ENCODE peak calls at places on chromosomes 2 and 18, in four cellular contexts. M, U, S and F are unnamed samples.

GRCh38 chr2:167134381-167135072 is 246.2 kb downstream of the XIRP2 start:
- DNase-seq in M (peak), U (peak), S (peak), F (peak)

GRCh38 chr18:13889661-13890060 is 25.7 kb downstream of the MC2R start:
- DNase-seq in M (peak), U (no peak), S (no peak), F (no peak)

GRCh38 chr18:79750980-79751571 is 46.7 kb upstream of the KCNG2 start:
- DNase-seq in M (no peak), U (no peak), S (no peak), F (no peak)

GRCh38 chr2:241149925-241150659 is at the start of gene PPP1R7:
- DNase-seq in M (peak), U (peak), S (peak), F (peak)

GRCh38 chr2:128315829-128316776 is 2.6 kb downstream of the HS6ST1 start:
- DNase-seq in M (no peak), U (no peak), S (no peak), F (peak)

GRCh38 chr2:43737097-43737854 is 36.6 kb upstream of the DYNC2LI1 start:
- DNase-seq in M (no peak), U (peak), S (no peak), F (peak)

GRCh38 chr18:28338316-28338715 is 161.4 kb upstream of the CDH2 start:
- DNase-seq in M (no peak), U (no peak), S (no peak), F (no peak)

GRCh38 chr18:70024829-70025228 is 77.2 kb upstream of the CD226 start:
- DNase-seq in M (no peak), U (no peak), S (no peak), F (no peak)

GRCh38 chr2:222569826-222570225 is 86.1 kb downstream of the FARSB start:
- DNase-seq in M (no peak), U (peak), S (no peak), F (no peak)

GRCh38 chr18:77135339-77136075 is 2.9 kb upstream of the MBP start:
- DNase-seq in M (no peak), U (no peak), S (no peak), F (no peak)

GRCh38 chr18:50405582-50406271 is 30.9 kb downstream of the SKA1 start:
- DNase-seq in M (no peak), U (no peak), S (peak), F (no peak)

GRCh38 chr2:220152281-220152680 is 524.9 kb downstream of the SLC4A3 start:
- DNase-seq in M (no peak), U (no peak), S (no peak), F (no peak)

GRCh38 chr2:239330836-239331235 is 70.0 kb downstream of the HDAC4 start:
- DNase-seq in M (no peak), U (no peak), S (no peak), F (no peak)

GRCh38 chr2:60029248-60029883 is 524.1 kb downstream of the BCL11A start:
- DNase-seq in M (no peak), U (no peak), S (no peak), F (no peak)

GRCh38 chr2:197165020-197165419 is 145.6 kb downstream of the ANKRD44 start:
- DNase-seq in M (no peak), U (no peak), S (no peak), F (no peak)

GRCh38 chr2:233803994-233804393 is 25.9 kb downstream of the MROH2A start:
- DNase-seq in M (no peak), U (no peak), S (no peak), F (no peak)

GRCh38 chr18:35949903-35950627 is 22.4 kb upstream of the RMP24 start:
- DNase-seq in M (peak), U (peak), S (peak), F (peak)

GRCh38 chr2:3267869-3268704 is 109.5 kb downstream of the EIPR1 start:
- DNase-seq in M (no peak), U (no peak), S (no peak), F (no peak)

GRCh38 chr2:96693286-96694200 is 46.3 kb downstream of the LMAN2L start:
- DNase-seq in M (no peak), U (no peak), S (no peak), F (no peak)

GRCh38 chr2:105744091-105744908 is 412 bp upstream of the NCK2 start:
- DNase-seq in M (peak), U (no peak), S (peak), F (peak)

GRCh38 chr2:163735692-163736432 is at the start of gene FIGN:
- DNase-seq in M (peak), U (peak), S (peak), F (peak)

GRCh38 chr2:222424281-222424728 is at the start of gene SGPP2:
- DNase-seq in M (no peak), U (no peak), S (peak), F (no peak)

GRCh38 chr2:194166818-194167217 is 1490.2 kb upstream of the SLC39A10 start:
- DNase-seq in M (peak), U (no peak), S (no peak), F (peak)

GRCh38 chr2:219496781-219497494 is 1.8 kb upstream of the GMPPA start:
- DNase-seq in M (no peak), U (no peak), S (no peak), F (no peak)

GRCh38 chr2:195202163-195202845 is 454.7 kb upstream of the SLC39A10 start:
- DNase-seq in M (no peak), U (peak), S (no peak), F (no peak)

GRCh38 chr2:127675335-127676261 is at the start of gene LIMS2:
- DNase-seq in M (no peak), U (no peak), S (peak), F (peak)

GRCh38 chr2:238257786-238258700 is 18.2 kb upstream of the HES6 start:
- DNase-seq in M (no peak), U (no peak), S (no peak), F (no peak)

GRCh38 chr18:59029663-59030421 is 109.8 kb upstream of the SEC11C start:
- DNase-seq in M (no peak), U (no peak), S (no peak), F (no peak)

GRCh38 chr2:111884592-111884964 is 585 bp upstream of the ANAPC1 start:
- DNase-seq in M (no peak), U (no peak), S (no peak), F (no peak)

GRCh38 chr2:196887431-196887830 is 39.1 kb downstream of the PGAP1 start:
- DNase-seq in M (no peak), U (no peak), S (no peak), F (no peak)